ENCODE peak calls at places on chromosomes 1 and 21, in ten cellular contexts. One of them, this sample, is unnamed.

GRCh38 chr1:20229191-20229590 is 42.9 kb upstream of the PLA2G2C start:
- DNase-seq in B cell: no peak
- DNase-seq in nucleus accumbens: no peak
- DNase-seq in ELR: no peak
- DNase-seq in stimulated activated CD4-positive, alpha-beta T cell treated with anti-CD3 and anti-CD28 coated beads, Interleukin-1b, Interleukin-23, amount 100 ng/mL, for 4 hours: no peak
- DNase-seq in mucosa of gallbladder: no peak
- DNase-seq in ACHN: no peak
- DNase-seq in heart left ventricle: no peak
- DNase-seq in EL: no peak
- DNase-seq in anterior cingulate cortex: no peak
- DNase-seq in this sample: peak; percentile 11

GRCh38 chr1:168618887-168619286 is 42.5 kb downstream of the XCL1 start:
- DNase-seq in stimulated activated CD4-positive, alpha-beta T cell treated with anti-CD3 and anti-CD28 coated beads, Interleukin-1b, Interleukin-23, amount 100 ng/mL, for 4 hours: no peak
- DNase-seq in ACHN: no peak
- DNase-seq in mucosa of gallbladder: no peak
- DNase-seq in heart left ventricle: no peak
- DNase-seq in anterior cingulate cortex: no peak
- DNase-seq in EL: no peak
- DNase-seq in ELR: no peak
- DNase-seq in nucleus accumbens: no peak
- DNase-seq in B cell: no peak
- DNase-seq in this sample: no peak

GRCh38 chr1:156368889-156369684 is at the start of gene RHBG:
- DNase-seq in anterior cingulate cortex: peak; percentile 5
- DNase-seq in stimulated activated CD4-positive, alpha-beta T cell treated with anti-CD3 and anti-CD28 coated beads, Interleukin-1b, Interleukin-23, amount 100 ng/mL, for 4 hours: peak; percentile 18
- DNase-seq in nucleus accumbens: no peak
- DNase-seq in ELR: peak; percentile 41
- DNase-seq in EL: peak; percentile 48
- DNase-seq in ACHN: peak; percentile 28
- DNase-seq in heart left ventricle: peak; percentile 16
- DNase-seq in B cell: no peak
- DNase-seq in mucosa of gallbladder: peak; percentile 43
- DNase-seq in this sample: peak; percentile 33

GRCh38 chr1:200901796-200902444 is 7.2 kb downstream of the INAVA start:
- DNase-seq in nucleus accumbens: no peak
- DNase-seq in heart left ventricle: no peak
- DNase-seq in mucosa of gallbladder: no peak
- DNase-seq in EL: no peak
- DNase-seq in ELR: no peak
- DNase-seq in ACHN: no peak
- DNase-seq in B cell: no peak
- DNase-seq in stimulated activated CD4-positive, alpha-beta T cell treated with anti-CD3 and anti-CD28 coated beads, Interleukin-1b, Interleukin-23, amount 100 ng/mL, for 4 hours: no peak
- DNase-seq in anterior cingulate cortex: no peak
- DNase-seq in this sample: no peak

GRCh38 chr1:225480825-225481434 is 53.1 kb upstream of the LBR start:
- DNase-seq in ELR: peak; percentile 46
- DNase-seq in ACHN: peak; percentile 57
- DNase-seq in nucleus accumbens: no peak
- DNase-seq in mucosa of gallbladder: peak; percentile 32
- DNase-seq in EL: peak; percentile 31
- DNase-seq in B cell: peak; percentile 73
- DNase-seq in heart left ventricle: no peak
- DNase-seq in anterior cingulate cortex: no peak
- DNase-seq in stimulated activated CD4-positive, alpha-beta T cell treated with anti-CD3 and anti-CD28 coated beads, Interleukin-1b, Interleukin-23, amount 100 ng/mL, for 4 hours: peak; percentile 37
- DNase-seq in this sample: peak; percentile 53

GRCh38 chr1:116167625-116168276 is 56.6 kb downstream of the MAB21L3 start:
- DNase-seq in EL: peak; percentile 18
- DNase-seq in mucosa of gallbladder: no peak
- DNase-seq in ELR: peak; percentile 9
- DNase-seq in ACHN: peak; percentile 36
- DNase-seq in nucleus accumbens: no peak
- DNase-seq in stimulated activated CD4-positive, alpha-beta T cell treated with anti-CD3 and anti-CD28 coated beads, Interleukin-1b, Interleukin-23, amount 100 ng/mL, for 4 hours: no peak
- DNase-seq in heart left ventricle: no peak
- DNase-seq in anterior cingulate cortex: no peak
- DNase-seq in B cell: peak; percentile 30
- DNase-seq in this sample: peak; percentile 42

GRCh38 chr1:36354486-36354885 is 31.0 kb upstream of the EVA1B start:
- DNase-seq in nucleus accumbens: no peak
- DNase-seq in B cell: no peak
- DNase-seq in EL: no peak
- DNase-seq in heart left ventricle: no peak
- DNase-seq in ACHN: no peak
- DNase-seq in stimulated activated CD4-positive, alpha-beta T cell treated with anti-CD3 and anti-CD28 coated beads, Interleukin-1b, Interleukin-23, amount 100 ng/mL, for 4 hours: no peak
- DNase-seq in anterior cingulate cortex: no peak
- DNase-seq in mucosa of gallbladder: no peak
- DNase-seq in ELR: no peak
- DNase-seq in this sample: no peak

GRCh38 chr1:3598051-3598471 is 13.2 kb downstream of the MEGF6 start:
- DNase-seq in EL: no peak
- DNase-seq in nucleus accumbens: no peak
- DNase-seq in stimulated activated CD4-positive, alpha-beta T cell treated with anti-CD3 and anti-CD28 coated beads, Interleukin-1b, Interleukin-23, amount 100 ng/mL, for 4 hours: no peak
- DNase-seq in heart left ventricle: peak; percentile 64
- DNase-seq in mucosa of gallbladder: peak; percentile 29
- DNase-seq in ELR: no peak
- DNase-seq in anterior cingulate cortex: no peak
- DNase-seq in ACHN: no peak
- DNase-seq in B cell: no peak
- DNase-seq in this sample: no peak

GRCh38 chr1:226882631-226883409 is 12.4 kb downstream of the PSEN2 start:
- DNase-seq in mucosa of gallbladder: no peak
- DNase-seq in heart left ventricle: no peak
- DNase-seq in stimulated activated CD4-positive, alpha-beta T cell treated with anti-CD3 and anti-CD28 coated beads, Interleukin-1b, Interleukin-23, amount 100 ng/mL, for 4 hours: peak; percentile 14
- DNase-seq in nucleus accumbens: no peak
- DNase-seq in B cell: peak; percentile 77
- DNase-seq in anterior cingulate cortex: no peak
- DNase-seq in ACHN: peak; percentile 45
- DNase-seq in EL: peak; percentile 79
- DNase-seq in ELR: peak; percentile 82
- DNase-seq in this sample: no peak

GRCh38 chr1:2546515-2547209 is 9.5 kb upstream of the TNFRSF14 start:
- DNase-seq in ACHN: peak; percentile 91
- DNase-seq in mucosa of gallbladder: peak; percentile 90
- DNase-seq in EL: peak; percentile 89
- DNase-seq in anterior cingulate cortex: peak; percentile 48
- DNase-seq in nucleus accumbens: no peak
- DNase-seq in B cell: peak; percentile 85
- DNase-seq in ELR: peak; percentile 84
- DNase-seq in stimulated activated CD4-positive, alpha-beta T cell treated with anti-CD3 and anti-CD28 coated beads, Interleukin-1b, Interleukin-23, amount 100 ng/mL, for 4 hours: peak; percentile 71
- DNase-seq in heart left ventricle: peak; percentile 89
- DNase-seq in this sample: peak; percentile 94

GRCh38 chr1:228438266-228438665 is 21.6 kb upstream of the TRIM17 start:
- DNase-seq in ELR: no peak
- DNase-seq in B cell: no peak
- DNase-seq in nucleus accumbens: no peak
- DNase-seq in mucosa of gallbladder: no peak
- DNase-seq in stimulated activated CD4-positive, alpha-beta T cell treated with anti-CD3 and anti-CD28 coated beads, Interleukin-1b, Interleukin-23, amount 100 ng/mL, for 4 hours: no peak
- DNase-seq in ACHN: no peak
- DNase-seq in heart left ventricle: no peak
- DNase-seq in anterior cingulate cortex: no peak
- DNase-seq in EL: no peak
- DNase-seq in this sample: no peak

GRCh38 chr1:180155202-180155682 is 573 bp downstream of the QSOX1 start:
- DNase-seq in anterior cingulate cortex: no peak
- DNase-seq in EL: peak; percentile 33
- DNase-seq in ELR: peak; percentile 50
- DNase-seq in nucleus accumbens: no peak
- DNase-seq in ACHN: peak; percentile 24
- DNase-seq in mucosa of gallbladder: no peak
- DNase-seq in stimulated activated CD4-positive, alpha-beta T cell treated with anti-CD3 and anti-CD28 coated beads, Interleukin-1b, Interleukin-23, amount 100 ng/mL, for 4 hours: peak; percentile 18
- DNase-seq in B cell: peak; percentile 47
- DNase-seq in heart left ventricle: no peak
- DNase-seq in this sample: peak; percentile 41

GRCh38 chr1:118097622-118098348 is 87.2 kb downstream of the SPAG17 start:
- DNase-seq in nucleus accumbens: no peak
- DNase-seq in ACHN: no peak
- DNase-seq in anterior cingulate cortex: no peak
- DNase-seq in B cell: no peak
- DNase-seq in mucosa of gallbladder: no peak
- DNase-seq in EL: no peak
- DNase-seq in ELR: no peak
- DNase-seq in stimulated activated CD4-positive, alpha-beta T cell treated with anti-CD3 and anti-CD28 coated beads, Interleukin-1b, Interleukin-23, amount 100 ng/mL, for 4 hours: no peak
- DNase-seq in heart left ventricle: no peak
- DNase-seq in this sample: no peak

GRCh38 chr21:31264574-31264973 is 79.5 kb downstream of the TIAM1 start:
- DNase-seq in ACHN: no peak
- DNase-seq in B cell: no peak
- DNase-seq in ELR: no peak
- DNase-seq in stimulated activated CD4-positive, alpha-beta T cell treated with anti-CD3 and anti-CD28 coated beads, Interleukin-1b, Interleukin-23, amount 100 ng/mL, for 4 hours: no peak
- DNase-seq in EL: no peak
- DNase-seq in anterior cingulate cortex: no peak
- DNase-seq in nucleus accumbens: no peak
- DNase-seq in mucosa of gallbladder: no peak
- DNase-seq in heart left ventricle: no peak
- DNase-seq in this sample: no peak

GRCh38 chr1:171998711-171999110 is 157.4 kb downstream of the DNM3 start:
- DNase-seq in EL: peak; percentile 18
- DNase-seq in mucosa of gallbladder: no peak
- DNase-seq in B cell: no peak
- DNase-seq in anterior cingulate cortex: no peak
- DNase-seq in ACHN: no peak
- DNase-seq in nucleus accumbens: no peak
- DNase-seq in ELR: no peak
- DNase-seq in heart left ventricle: no peak
- DNase-seq in stimulated activated CD4-positive, alpha-beta T cell treated with anti-CD3 and anti-CD28 coated beads, Interleukin-1b, Interleukin-23, amount 100 ng/mL, for 4 hours: no peak
- DNase-seq in this sample: no peak

GRCh38 chr1:3668585-3669300 is 16.4 kb downstream of the TP73 start:
- DNase-seq in stimulated activated CD4-positive, alpha-beta T cell treated with anti-CD3 and anti-CD28 coated beads, Interleukin-1b, Interleukin-23, amount 100 ng/mL, for 4 hours: no peak
- DNase-seq in nucleus accumbens: no peak
- DNase-seq in heart left ventricle: peak; percentile 79
- DNase-seq in ACHN: peak; percentile 2
- DNase-seq in anterior cingulate cortex: no peak
- DNase-seq in ELR: no peak
- DNase-seq in B cell: no peak
- DNase-seq in EL: peak; percentile 28
- DNase-seq in mucosa of gallbladder: peak; percentile 88
- DNase-seq in this sample: peak; percentile 63

GRCh38 chr1:40838980-40839942 is 22.9 kb downstream of the CITED4 start:
- DNase-seq in stimulated activated CD4-positive, alpha-beta T cell treated with anti-CD3 and anti-CD28 coated beads, Interleukin-1b, Interleukin-23, amount 100 ng/mL, for 4 hours: no peak
- DNase-seq in heart left ventricle: no peak
- DNase-seq in ACHN: no peak
- DNase-seq in ELR: no peak
- DNase-seq in anterior cingulate cortex: no peak
- DNase-seq in B cell: no peak
- DNase-seq in nucleus accumbens: no peak
- DNase-seq in mucosa of gallbladder: no peak
- DNase-seq in EL: no peak
- DNase-seq in this sample: no peak

GRCh38 chr1:118115567-118116272 is 69.3 kb downstream of the SPAG17 start:
- DNase-seq in nucleus accumbens: no peak
- DNase-seq in ELR: peak; percentile 42
- DNase-seq in B cell: no peak
- DNase-seq in anterior cingulate cortex: no peak
- DNase-seq in mucosa of gallbladder: no peak
- DNase-seq in EL: peak; percentile 48
- DNase-seq in heart left ventricle: no peak
- DNase-seq in ACHN: no peak
- DNase-seq in stimulated activated CD4-positive, alpha-beta T cell treated with anti-CD3 and anti-CD28 coated beads, Interleukin-1b, Interleukin-23, amount 100 ng/mL, for 4 hours: no peak
- DNase-seq in this sample: peak; percentile 65

GRCh38 chr21:38266732-38267131 is 9.9 kb downstream of the KCNJ15 start:
- DNase-seq in B cell: no peak
- DNase-seq in nucleus accumbens: no peak
- DNase-seq in anterior cingulate cortex: no peak
- DNase-seq in stimulated activated CD4-positive, alpha-beta T cell treated with anti-CD3 and anti-CD28 coated beads, Interleukin-1b, Interleukin-23, amount 100 ng/mL, for 4 hours: no peak
- DNase-seq in EL: peak; percentile 65
- DNase-seq in ACHN: peak; percentile 14
- DNase-seq in ELR: peak; percentile 68
- DNase-seq in heart left ventricle: no peak
- DNase-seq in mucosa of gallbladder: no peak
- DNase-seq in this sample: peak; percentile 70

GRCh38 chr1:69506721-69507120 is 61.0 kb upstream of the LRRC7 start:
- DNase-seq in nucleus accumbens: no peak
- DNase-seq in ELR: no peak
- DNase-seq in anterior cingulate cortex: no peak
- DNase-seq in ACHN: no peak
- DNase-seq in EL: no peak
- DNase-seq in heart left ventricle: no peak
- DNase-seq in B cell: no peak
- DNase-seq in mucosa of gallbladder: no peak
- DNase-seq in stimulated activated CD4-positive, alpha-beta T cell treated with anti-CD3 and anti-CD28 coated beads, Interleukin-1b, Interleukin-23, amount 100 ng/mL, for 4 hours: no peak
- DNase-seq in this sample: no peak